ENCODE peak calls at places on chromosomes 7 and 10, in nine cellular contexts. Y is cardiac muscle cell, A is AG04450, S is neural progenitor cell, M is fibroblast of lung, T is ovary, V is SK-N-SH, Z is suprapubic skin, B is IMR-90. G is an unnamed sample.

GRCh38 chr10:73773152-73773879 is 8.5 kb upstream of the CHCHD1 start:
- DNase-seq in Y (no peak), A (no peak), S (no peak), M (no peak), T (no peak), V (no peak), Z (no peak), B (peak; percentile 13), G (no peak)

GRCh38 chr10:98610301-98610700 is 163.6 kb upstream of the HPS1 start:
- DNase-seq in Y (no peak), A (no peak), S (no peak), M (no peak), T (no peak), V (no peak), Z (no peak), B (no peak), G (no peak)

GRCh38 chr7:82957521-82957920 is 205.2 kb downstream of the PCLO start:
- DNase-seq in Y (no peak), A (no peak), S (no peak), M (no peak), T (no peak), V (no peak), Z (no peak), B (no peak), G (no peak)

GRCh38 chr7:27453702-27454405 is 208.8 kb downstream of the HIBADH start:
- DNase-seq in Y (peak; percentile 68), A (peak; percentile 24), S (no peak), M (peak; percentile 80), T (no peak), V (peak; percentile 77), Z (no peak), B (peak; percentile 89), G (no peak)

GRCh38 chr7:69635572-69636190 is 37.4 kb downstream of the AUTS2 start:
- DNase-seq in Y (no peak), A (no peak), S (no peak), M (peak; percentile 63), T (no peak), V (no peak), Z (no peak), B (no peak), G (no peak)

GRCh38 chr10:93437000-93437945 is 44.9 kb downstream of the MYOF start:
- DNase-seq in Y (peak; percentile 99), A (peak; percentile 98), S (peak; percentile 37), M (peak; percentile 100), T (peak; percentile 84), V (no peak), Z (peak; percentile 88), B (peak; percentile 99), G (no peak)

GRCh38 chr7:50304158-50304910 is at the start of gene IKZF1:
- DNase-seq in Y (peak; percentile 24), A (no peak), S (peak; percentile 80), M (no peak), T (no peak), V (peak; percentile 66), Z (no peak), B (no peak), G (peak; percentile 77)

GRCh38 chr7:107638594-107638993 is 22.0 kb upstream of the SLC26A4 start:
- DNase-seq in Y (no peak), A (no peak), S (no peak), M (no peak), T (no peak), V (no peak), Z (no peak), B (no peak), G (peak; percentile 76)

GRCh38 chr7:129122751-129123516 is 21.6 kb upstream of the TSPAN33 start:
- DNase-seq in Y (peak; percentile 44), A (no peak), S (no peak), M (peak; percentile 30), T (no peak), V (no peak), Z (no peak), B (peak; percentile 21), G (peak; percentile 82)

GRCh38 chr10:92475357-92475868 is 98.5 kb downstream of the IDE start:
- DNase-seq in Y (no peak), A (no peak), S (no peak), M (no peak), T (no peak), V (no peak), Z (no peak), B (no peak), G (no peak)

GRCh38 chr7:4103352-4104091 is 578.6 kb upstream of the FOXK1 start:
- DNase-seq in Y (no peak), A (no peak), S (no peak), M (peak; percentile 73), T (no peak), V (peak; percentile 62), Z (no peak), B (peak; percentile 7), G (no peak)

GRCh38 chr10:29828440-29828894 is 193.7 kb upstream of the SVIL start:
- DNase-seq in Y (peak; percentile 47), A (no peak), S (no peak), M (no peak), T (no peak), V (peak; percentile 20), Z (no peak), B (no peak), G (no peak)

GRCh38 chr10:52818019-52818418 is 45.4 kb upstream of the MBL2 start:
- DNase-seq in Y (peak; percentile 60), A (no peak), S (peak; percentile 62), M (peak; percentile 39), T (no peak), V (peak; percentile 6), Z (no peak), B (peak; percentile 59), G (peak; percentile 48)

GRCh38 chr7:30924624-30925023 is 13.0 kb downstream of the AQP1 start:
- DNase-seq in Y (no peak), A (no peak), S (no peak), M (no peak), T (no peak), V (no peak), Z (peak; percentile 22), B (no peak), G (no peak)

GRCh38 chr10:95260397-95260881 is 30.4 kb downstream of the PDLIM1 start:
- DNase-seq in Y (peak; percentile 91), A (no peak), S (no peak), M (peak; percentile 96), T (no peak), V (no peak), Z (no peak), B (peak; percentile 94), G (no peak)

GRCh38 chr10:3925184-3925583 is 140.2 kb upstream of the KLF6 start:
- DNase-seq in Y (no peak), A (no peak), S (no peak), M (no peak), T (no peak), V (no peak), Z (no peak), B (no peak), G (no peak)
- TF ChIP-seq CTCF in Y (no peak), A (no peak), S (no peak), M (no peak), T (no peak), V (no peak), Z (no peak), B (no peak), G (no peak)

DNA sequence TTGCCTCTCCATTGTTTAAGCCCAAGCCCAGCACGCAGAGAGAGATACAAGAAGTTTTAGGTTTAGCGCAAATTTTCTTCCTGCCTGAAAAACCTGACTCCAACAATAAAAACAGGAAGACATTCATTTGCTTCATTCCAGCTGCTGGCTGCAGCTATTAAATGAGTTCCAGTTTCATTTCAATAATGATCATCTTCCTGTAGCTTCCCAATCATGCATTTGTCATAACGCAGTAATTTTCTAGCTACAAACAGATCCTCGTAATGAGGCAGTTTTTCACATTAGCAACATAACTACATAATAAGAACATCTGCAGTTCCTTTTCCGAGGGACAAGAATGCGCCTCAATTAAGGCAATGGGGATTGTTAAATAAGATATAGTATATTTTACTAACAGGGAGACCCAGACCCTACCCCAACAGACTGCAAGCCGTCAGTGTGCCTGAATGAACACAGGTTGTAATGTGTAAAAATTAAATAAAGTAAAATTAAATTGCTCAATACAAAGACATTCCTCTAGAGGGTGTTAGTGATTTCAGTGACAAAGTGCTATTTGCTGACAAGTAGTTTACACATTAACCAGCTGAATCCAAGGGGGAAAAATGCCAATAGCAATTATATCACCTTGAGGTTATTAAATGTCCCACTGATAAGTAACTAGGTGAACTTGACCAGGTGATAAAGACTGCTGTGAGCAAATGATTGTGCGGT is 110.7 kb downstream of the EBF3 start:
- DNase-seq in Y (peak; percentile 38), A (no peak), S (no peak), M (no peak), T (no peak), V (peak; percentile 48), Z (no peak), B (peak; percentile 1), G (no peak)
- H3K27me3 ChIP-seq in Y (no peaks in the 10 kb centered on the region), A (no peaks in the 10 kb centered on the region), S (no peaks in the 10 kb centered on the region), M (no peaks in the 10 kb centered on the region), T (no peaks in the 10 kb centered on the region), V (no peaks in the 10 kb centered on the region), Z (peaks cover 9% of the 10 kb centered on the region), B (no peaks in the 10 kb centered on the region), G (no peaks in the 10 kb centered on the region)

GRCh38 chr7:100894860-100895700 is 608 bp downstream of the ACHE start:
- DNase-seq in Y (no peak), A (no peak), S (peak; percentile 93), M (no peak), T (peak; percentile 59), V (peak; percentile 95), Z (peak; percentile 76), B (no peak), G (no peak)
- TF ChIP-seq CTCF in Y (peak; percentile 82), A (peak; percentile 79), S (peak; percentile 93), M (peak; percentile 68), T (peak; percentile 40), V (peak; percentile 95), Z (peak; percentile 83), B (peak; percentile 74), G (peak; percentile 88)

GRCh38 chr10:24824536-24824935 is 100.8 kb upstream of the ARHGAP21 start:
- DNase-seq in Y (peak; percentile 45), A (no peak), S (no peak), M (no peak), T (no peak), V (no peak), Z (no peak), B (no peak), G (no peak)

GRCh38 chr10:24822557-24822956 is 98.9 kb upstream of the ARHGAP21 start:
- DNase-seq in Y (no peak), A (no peak), S (no peak), M (no peak), T (no peak), V (no peak), Z (no peak), B (no peak), G (peak; percentile 20)

GRCh38 chr10:24826022-24826421 is 102.3 kb upstream of the ARHGAP21 start:
- DNase-seq in Y (peak; percentile 86), A (peak; percentile 46), S (no peak), M (peak; percentile 67), T (no peak), V (no peak), Z (no peak), B (peak; percentile 78), G (peak; percentile 24)

GRCh38 chr10:24825551-24825950 is 101.9 kb upstream of the ARHGAP21 start:
- DNase-seq in Y (peak; percentile 54), A (peak; percentile 13), S (no peak), M (peak; percentile 58), T (no peak), V (no peak), Z (no peak), B (peak; percentile 69), G (no peak)

DNA sequence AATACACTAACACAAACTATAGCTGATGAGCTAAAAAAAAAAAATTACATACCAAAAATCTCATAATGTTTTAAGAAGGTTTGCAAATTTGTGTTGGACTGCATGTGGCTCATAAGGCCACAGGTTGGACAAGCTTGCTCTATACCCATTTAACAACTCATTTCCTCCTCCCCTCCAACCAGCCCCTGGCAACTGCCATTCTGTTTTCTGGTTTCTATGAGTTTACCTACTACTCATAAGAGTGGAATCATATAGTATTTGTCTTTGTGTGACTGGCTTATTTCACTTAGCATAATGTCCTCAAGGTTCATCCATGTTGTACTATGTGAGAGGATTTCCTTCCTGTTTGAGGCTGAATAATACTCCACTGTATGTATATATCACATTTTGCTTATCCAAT is 100.4 kb upstream of the ARHGAP21 start:
- DNase-seq in Y (no peak), A (no peak), S (no peak), M (no peak), T (no peak), V (no peak), Z (no peak), B (peak; percentile 13), G (no peak)
- H3K27me3 ChIP-seq in Y (no peaks in the 10 kb centered on the region), A (no peaks in the 10 kb centered on the region), S (no peaks in the 10 kb centered on the region), M (no peaks in the 10 kb centered on the region), T (no peaks in the 10 kb centered on the region), V (no peaks in the 10 kb centered on the region), Z (no peaks in the 10 kb centered on the region), B (no peaks in the 10 kb centered on the region), G (no peaks in the 10 kb centered on the region)

G was measured in GM06990.